ENCODE peak calls at places on chromosomes 3 and 15, in seven cellular contexts. Q is T-helper 9 cell; J is amniotic epithelial cell; H is stimulated activated CD4-positive, alpha-beta T cell treated with anti-CD3 and anti-CD28 coated beads, Interleukin-4, amount 100 ng/mL, for 24 hours; A is hepatocyte; R is nucleus accumbens; T is ELF-1. O is an unnamed sample.

GRCh38 chr3:25587094-25587493 is 77.6 kb downstream of the TOP2B start:
- DNase-seq in H (no peak), A (no peak), R (no peak), J (peak), Q (no peak), T (no peak), O (no peak)

GRCh38 chr3:54056521-54056920 is 65.8 kb upstream of the CACNA2D3 start:
- DNase-seq in H (no peak), T (no peak), R (no peak), A (no peak), J (no peak), Q (no peak), O (no peak)

GRCh38 chr15:82106671-82107070 is 60.9 kb upstream of the MEX3B start:
- DNase-seq in J (no peak), H (no peak), Q (no peak), A (no peak), T (no peak), R (no peak), O (no peak)

GRCh38 chr3:152330565-152330964 is 61.8 kb downstream of the MBNL1 start:
- DNase-seq in R (no peak), J (no peak), Q (no peak), A (no peak), T (no peak), H (no peak), O (no peak)

GRCh38 chr3:155070932-155071387 is 9.2 kb upstream of the MME start:
- DNase-seq in H (no peak), R (no peak), J (peak), T (peak), A (peak), Q (no peak), O (no peak)

GRCh38 chr15:90184786-90185704 is 16.1 kb upstream of the SEMA4B start:
- DNase-seq in A (peak), T (peak), R (peak), H (peak), J (no peak), Q (peak), O (peak)

GRCh38 chr15:27271258-27271657 is 300.3 kb downstream of the GABRG3 start:
- DNase-seq in J (no peak), Q (no peak), T (no peak), A (no peak), R (no peak), H (no peak), O (no peak)

GRCh38 chr3:27216955-27217552 is 152.1 kb downstream of the NEK10 start:
- DNase-seq in A (no peak), J (peak), H (no peak), T (no peak), R (no peak), Q (no peak), O (no peak)

GRCh38 chr3:197961582-197961945 is 1.5 kb downstream of the LMLN start:
- DNase-seq in A (no peak), T (no peak), Q (no peak), R (no peak), J (no peak), H (no peak), O (no peak)

GRCh38 chr3:39533226-39533625 is 65.7 kb downstream of the MOBP start:
- DNase-seq in R (no peak), Q (no peak), T (no peak), H (no peak), J (no peak), A (no peak), O (no peak)

GRCh38 chr3:112604536-112604935 is 36.4 kb downstream of the CCDC80 start:
- DNase-seq in T (no peak), A (no peak), R (no peak), H (no peak), Q (no peak), J (peak), O (no peak)

GRCh38 chr15:31554261-31554660 is 227.6 kb downstream of the KLF13 start:
- DNase-seq in H (no peak), R (peak), T (no peak), A (no peak), Q (no peak), J (peak), O (no peak)

GRCh38 chr3:66276705-66277274 is 56.0 kb downstream of the SLC25A26 start:
- DNase-seq in T (peak), J (peak), H (peak), A (peak), R (peak), Q (peak), O (no peak)

O was measured in amygdala.